ENCODE peak calls at places on chromosome 14, in six cellular contexts. H, A, R, F, Q and G are unnamed samples.
A peak's percentile ranks its signal among the peaks of the same experiment; 100 is the strongest.

GRCh38 chr14:102295301-102295700 is 9.7 kb downstream of the MOK start:
- DNase-seq in H (no peak), A (peak; percentile 41), R (no peak), F (no peak), Q (no peak), G (no peak)

GRCh38 chr14:54594531-54594930 is 27.6 kb downstream of the SAMD4A start:
- DNase-seq in H (no peak), A (no peak), R (no peak), F (no peak), Q (no peak), G (no peak)

GRCh38 chr14:75720828-75721227 is 59.8 kb downstream of the TTLL5 start:
- DNase-seq in H (no peak), A (no peak), R (no peak), F (peak; percentile 32), Q (no peak), G (no peak)

GRCh38 chr14:75126121-75126544 is 715 bp downstream of the NEK9 start:
- DNase-seq in H (no peak), A (no peak), R (no peak), F (peak; percentile 52), Q (no peak), G (no peak)

GRCh38 chr14:76346391-76347160 is 29.4 kb upstream of the ESRRB start:
- DNase-seq in H (no peak), A (no peak), R (no peak), F (no peak), Q (no peak), G (no peak)

GRCh38 chr14:51547260-51547659 is 104.5 kb upstream of the FRMD6 start:
- DNase-seq in H (no peak), A (peak; percentile 100), R (no peak), F (peak; percentile 99), Q (peak; percentile 69), G (no peak)

GRCh38 chr14:58752782-58753181 is 115.0 kb downstream of the DACT1 start:
- DNase-seq in H (no peak), A (no peak), R (no peak), F (no peak), Q (peak; percentile 9), G (no peak)

GRCh38 chr14:81434230-81434629 is 34.1 kb upstream of the STON2 start:
- DNase-seq in H (no peak), A (no peak), R (no peak), F (no peak), Q (no peak), G (no peak)

GRCh38 chr14:24535737-24536136 is 27.7 kb upstream of the CMA1 start:
- DNase-seq in H (no peak), A (no peak), R (no peak), F (no peak), Q (no peak), G (no peak)

GRCh38 chr14:103550451-103551337 is 11.8 kb downstream of the BAG5 start:
- DNase-seq in H (no peak), A (no peak), R (no peak), F (no peak), Q (no peak), G (no peak)

GRCh38 chr14:72916174-72916573 is 10.1 kb upstream of the DCAF4 start:
- DNase-seq in H (no peak), A (peak; percentile 20), R (no peak), F (no peak), Q (no peak), G (no peak)

GRCh38 chr14:54483073-54483745 is 5.6 kb downstream of the GMFB start:
- DNase-seq in H (no peak), A (no peak), R (no peak), F (no peak), Q (no peak), G (no peak)

GRCh38 chr14:36604757-36605505 is 22.5 kb upstream of the NKX2-8 start:
- DNase-seq in H (peak; percentile 69), A (peak; percentile 66), R (no peak), F (peak; percentile 74), Q (peak; percentile 57), G (peak; percentile 84)

GRCh38 chr14:87139299-87139698 is 853.7 kb downstream of the GALC start:
- DNase-seq in H (no peak), A (peak; percentile 46), R (no peak), F (no peak), Q (no peak), G (no peak)

GRCh38 chr14:87148655-87149054 is 844.3 kb downstream of the GALC start:
- DNase-seq in H (no peak), A (no peak), R (no peak), F (no peak), Q (no peak), G (no peak)

GRCh38 chr14:87142568-87143211 is 850.3 kb downstream of the GALC start:
- DNase-seq in H (no peak), A (no peak), R (no peak), F (no peak), Q (no peak), G (no peak)
- H4K91ac ChIP-seq in H (no peak overlapping the region), A (no peak overlapping the region), R (no peak overlapping the region), F (no peak overlapping the region), Q (no peak overlapping the region), G (no peak overlapping the region)

DNA sequence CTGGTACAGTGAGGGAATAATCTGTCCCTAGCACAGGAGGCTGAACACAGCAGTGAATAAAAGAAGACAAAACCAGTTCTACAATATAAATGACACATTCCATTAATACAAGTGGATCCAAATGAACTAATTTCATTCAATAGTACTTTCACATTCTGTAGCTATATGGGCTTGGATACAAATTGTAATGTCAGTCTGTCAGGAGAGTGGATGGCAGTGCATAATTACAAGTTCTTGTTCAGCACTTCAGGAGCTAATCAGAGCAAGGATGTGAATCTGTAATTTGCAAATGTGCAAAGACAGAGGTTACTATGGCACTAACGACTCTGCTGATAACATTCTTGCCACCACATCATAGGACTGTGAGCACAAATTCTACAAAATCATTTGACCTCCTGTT is 697.9 kb downstream of the DIO2 start:
- DNase-seq in H (no peak), A (no peak), R (no peak), F (no peak), Q (no peak), G (no peak)
- H4K91ac ChIP-seq in H (no peak overlapping the region), A (no peak overlapping the region), R (no peak overlapping the region), F (no peak overlapping the region), Q (no peak overlapping the region), G (no peak overlapping the region)

GRCh38 chr14:47278233-47278842 is 397.1 kb downstream of the MDGA2 start:
- DNase-seq in H (peak; percentile 71), A (no peak), R (peak; percentile 54), F (peak; percentile 57), Q (no peak), G (peak; percentile 53)
- H4K91ac ChIP-seq in H (no peak overlapping the region), A (no peak overlapping the region), R (no peak overlapping the region), F (no peak overlapping the region), Q (no peak overlapping the region), G (no peak overlapping the region)

DNA sequence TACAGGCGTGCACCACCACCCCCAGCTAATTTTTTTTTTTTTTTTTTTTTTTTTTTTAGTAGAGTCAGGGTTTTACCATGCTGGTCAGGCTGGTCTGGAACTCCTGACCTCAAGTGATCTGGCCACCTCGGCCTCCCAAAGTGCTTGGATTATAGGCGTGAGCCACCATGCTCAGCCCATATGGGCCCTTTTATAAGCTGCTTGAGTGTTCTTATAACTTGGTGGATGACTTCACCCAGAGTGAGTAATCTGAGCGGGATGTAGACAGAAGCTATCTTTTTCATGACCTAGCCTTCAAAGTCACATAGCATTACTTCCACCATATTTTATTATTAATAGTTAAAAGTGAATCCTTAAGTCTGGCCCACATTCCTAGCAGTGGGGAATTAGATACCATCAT is 16.4 kb downstream of the BBOF1 start:
- DNase-seq in H (no peak), A (peak; percentile 80), R (no peak), F (peak; percentile 33), Q (no peak), G (no peak)
- H4K91ac ChIP-seq in H (no peak overlapping the region), A (no peak overlapping the region), R (no peak overlapping the region), F (no peak overlapping the region), Q (no peak overlapping the region), G (no peak overlapping the region)

GRCh38 chr14:40398981-40399380 is 966.7 kb upstream of the FBXO33 start:
- DNase-seq in H (no peak), A (no peak), R (no peak), F (no peak), Q (no peak), G (no peak)
- H4K91ac ChIP-seq in H (no peak overlapping the region), A (no peak overlapping the region), R (no peak overlapping the region), F (no peak overlapping the region), Q (no peak overlapping the region), G (no peak overlapping the region)

DNA sequence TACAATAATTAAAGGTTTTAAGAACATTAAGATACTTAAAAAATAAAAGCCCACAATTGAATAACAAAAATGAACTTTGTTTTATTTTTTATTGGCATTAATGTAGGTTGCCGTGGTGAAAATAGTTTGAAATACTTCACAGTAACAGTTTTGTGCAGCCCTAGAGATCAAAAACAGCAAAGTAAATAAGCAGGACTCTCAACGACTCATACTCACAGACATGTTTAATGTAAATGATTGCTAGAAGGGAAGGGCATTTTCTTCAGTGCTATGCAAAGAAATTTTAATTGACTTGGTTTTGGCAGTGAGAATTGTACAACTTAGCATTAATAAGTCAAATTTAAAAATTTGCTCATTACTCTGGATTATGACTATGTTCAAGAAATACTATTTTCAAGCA is 16.0 kb downstream of the TRMT5 start:
- DNase-seq in H (no peak), A (peak; percentile 76), R (no peak), F (peak; percentile 10), Q (no peak), G (no peak)
- H4K91ac ChIP-seq in H (no peak overlapping the region), A (no peak overlapping the region), R (no peak overlapping the region), F (no peak overlapping the region), Q (no peak overlapping the region), G (no peak overlapping the region)

DNA sequence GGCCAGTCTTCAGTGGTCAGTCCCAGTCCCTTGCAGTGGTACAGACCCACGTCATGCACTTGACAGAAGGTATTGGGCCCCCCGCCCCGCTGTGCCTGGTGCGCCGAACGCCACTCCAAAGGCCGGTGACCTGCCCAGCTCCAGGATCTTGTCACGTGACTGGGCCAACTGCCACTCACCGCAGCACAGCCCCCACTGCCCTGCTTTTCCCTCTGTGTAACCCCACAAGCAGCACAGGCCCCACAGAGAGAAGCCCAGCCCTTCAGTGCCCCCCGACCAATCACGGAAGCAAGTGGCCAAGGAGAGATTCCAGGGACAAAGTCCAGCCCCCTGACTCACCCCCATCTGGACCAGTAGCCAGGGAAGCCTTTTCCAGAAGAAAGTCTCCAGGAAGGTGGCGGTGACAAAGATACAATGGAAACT is 498 bp downstream of the GPR132 start:
- DNase-seq in H (peak; percentile 52), A (peak; percentile 69), R (no peak), F (peak; percentile 29), Q (no peak), G (no peak)
- H4K91ac ChIP-seq in H (no peak overlapping the region), A (no peak overlapping the region), R (no peak overlapping the region), F (no peak overlapping the region), Q (no peak overlapping the region), G (no peak overlapping the region)

GRCh38 chr14:20314026-20314425 is 8.3 kb upstream of the TTC5 start:
- DNase-seq in H (no peak), A (no peak), R (no peak), F (no peak), Q (no peak), G (no peak)
- H4K91ac ChIP-seq in H (no peak overlapping the region), A (no peak overlapping the region), R (no peak overlapping the region), F (no peak overlapping the region), Q (no peak overlapping the region), G (no peak overlapping the region)